ENCODE peak calls at places on chromosomes 12 and 14, in seven cellular contexts. B, W, S, I, D, A and Q are unnamed samples. For H3K36me3 and H3K27me3, the result is how much of the 10 kb centered on the place peaks cover.

GRCh38 chr14:88849717-88850116 is 25.3 kb downstream of the TTC8 start:
- DNase-seq in W (no peak), S (no peak), A (no peak), B (no peak), D (no peak), I (no peak), Q (no peak)

GRCh38 chr12:103392722-103393121 is 103.0 kb downstream of the C12orf42 start:
- DNase-seq in A (no peak), D (no peak), B (no peak), W (no peak), I (no peak), S (no peak), Q (no peak)

GRCh38 chr14:96102071-96102856 is 63.1 kb downstream of the C14orf132 start:
- DNase-seq in W (peak), D (no peak), B (no peak), I (no peak), A (no peak), S (no peak), Q (no peak)

GRCh38 chr12:108214046-108214445 is 85.0 kb downstream of the WSCD2 start:
- DNase-seq in S (no peak), I (no peak), B (no peak), W (no peak), A (no peak), D (no peak), Q (no peak)

GRCh38 chr14:69658664-69659261 is 47.4 kb downstream of the SUSD6 start:
- DNase-seq in A (no peak), W (no peak), B (no peak), D (no peak), I (no peak), S (peak), Q (no peak)

GRCh38 chr12:4957781-4958180 is 48.1 kb downstream of the KCNA1 start:
- DNase-seq in B (no peak), I (no peak), S (no peak), D (no peak), W (no peak), A (no peak), Q (no peak)

GRCh38 chr12:77888611-77889010 is 57.9 kb downstream of the NAV3 start:
- DNase-seq in D (no peak), W (no peak), A (no peak), S (peak), B (no peak), I (no peak), Q (peak)

GRCh38 chr12:14194572-14194971 is 170.9 kb upstream of the ATF7IP start:
- DNase-seq in I (no peak), S (no peak), B (no peak), W (no peak), A (no peak), D (no peak), Q (no peak)

GRCh38 chr14:80117876-80118275 is 93.4 kb downstream of the DIO2 start:
- DNase-seq in I (no peak), A (no peak), S (no peak), W (no peak), D (no peak), B (no peak), Q (no peak)

GRCh38 chr14:22099942-22100763 is 426.5 kb upstream of the OR4E1 start:
- DNase-seq in D (peak), A (peak), W (peak), S (peak), I (peak), B (peak), Q (peak)

GRCh38 chr14:50000215-50001145 is 107.6 kb downstream of the ARF6 start:
- DNase-seq in A (peak), W (peak), B (peak), D (peak), S (peak), I (peak), Q (no peak)

GRCh38 chr12:64018524-64018923 is 174.0 kb downstream of the SRGAP1 start:
- DNase-seq in I (no peak), S (no peak), B (no peak), A (no peak), D (no peak), W (no peak), Q (no peak)

GRCh38 chr12:3187846-3188755 is 110.9 kb downstream of the TSPAN9 start:
- DNase-seq in D (no peak), S (no peak), I (peak), W (no peak), B (no peak), A (no peak), Q (no peak)

GRCh38 chr12:3655331-3655900 is 97.5 kb downstream of the CRACR2A start:
- DNase-seq in D (peak), W (peak), B (no peak), I (no peak), S (no peak), A (no peak), Q (no peak)

GRCh38 chr12:45994736-45995135 is 4.4 kb upstream of the SCAF11 start:
- DNase-seq in A (no peak), I (no peak), S (no peak), D (peak), B (no peak), W (no peak), Q (no peak)

GRCh38 chr14:49497725-49498348 is 88.3 kb downstream of the RPS29 start:
- DNase-seq in D (peak), S (peak), B (no peak), W (no peak), A (peak), I (no peak), Q (peak)

GRCh38 chr12:57846577-57847319 is at the start of gene CTDSP2:
- DNase-seq in D (peak), W (peak), S (peak), A (peak), I (peak), B (peak), Q (peak)

DNA sequence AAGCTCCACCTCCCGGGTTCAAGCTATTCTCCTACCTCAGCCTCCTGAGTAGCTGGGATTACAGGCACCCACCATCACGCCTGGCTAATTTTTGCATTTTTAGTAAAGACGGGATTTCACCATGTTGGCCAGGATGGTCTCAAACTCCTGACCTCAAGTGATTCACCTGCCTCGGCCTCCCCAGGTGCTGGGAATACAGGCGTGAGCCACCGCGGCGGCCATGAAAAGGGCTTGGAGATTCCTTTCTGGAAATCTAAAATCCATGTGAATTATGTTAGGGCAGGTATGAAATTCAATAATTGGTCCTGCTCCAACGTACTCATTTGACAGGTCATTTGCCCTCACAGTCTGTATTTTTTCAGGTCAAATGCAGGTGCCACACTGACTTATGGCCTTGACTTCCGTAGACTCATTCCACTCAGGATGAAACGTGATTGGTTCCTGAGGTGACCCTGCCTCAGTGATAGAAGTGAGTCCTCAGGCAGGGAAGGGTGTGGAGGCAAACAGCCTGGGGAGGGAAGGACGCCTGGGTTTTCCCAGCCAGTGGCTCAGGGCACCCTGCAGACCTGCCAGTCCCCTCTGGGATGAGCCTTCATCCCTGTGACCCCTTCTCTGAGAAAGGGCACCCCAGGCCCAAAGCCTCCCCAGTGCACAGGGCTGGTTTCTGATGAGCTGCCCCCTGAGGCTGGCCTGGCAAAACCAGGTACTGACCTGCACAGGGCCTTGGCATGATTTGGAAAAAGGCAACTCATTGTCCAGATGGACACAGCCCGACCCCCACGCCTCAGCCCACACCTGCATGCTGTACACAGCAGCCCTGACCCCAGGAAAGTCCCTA is 48.7 kb downstream of the PSMA6 start:
- DNase-seq in I (no peak), B (no peak), A (no peak), W (no peak), S (no peak), D (no peak), Q (no peak)
- H3K36me3 ChIP-seq in I (under half), B (under half), A (under half), W (under half), S (under half), D (under half), Q (under half)

DNA sequence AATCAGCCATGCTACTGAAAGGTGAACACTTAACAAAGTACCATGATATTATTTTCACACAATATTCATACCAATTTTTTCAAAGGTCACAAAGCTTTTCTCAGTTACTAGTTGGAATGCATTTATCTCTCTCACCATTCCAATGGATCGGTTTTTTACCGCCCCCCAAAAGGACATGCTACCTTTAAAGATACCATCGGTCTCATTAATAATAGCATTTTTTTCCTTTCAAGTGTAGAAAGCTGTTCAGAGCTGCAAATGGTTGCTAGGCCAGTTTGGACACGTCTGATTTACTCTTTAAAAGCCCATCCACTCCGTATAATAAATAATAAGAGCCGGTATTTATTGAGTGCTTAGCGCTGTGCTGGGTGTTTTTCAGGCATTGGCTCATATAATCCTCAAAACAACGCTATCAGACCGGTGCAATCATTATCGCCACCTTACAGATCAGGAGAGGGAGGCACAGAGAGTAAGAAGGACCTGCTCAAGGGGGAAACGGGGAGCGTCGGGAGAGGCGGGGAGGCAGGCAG is 35.0 kb upstream of the STON2 start:
- DNase-seq in A (no peak), D (no peak), S (no peak), B (no peak), W (no peak), I (no peak), Q (no peak)
- H3K27me3 ChIP-seq in A (under half), D (under half), S (under half), B (half or more), W (half or more), I (half or more), Q (under half)

DNA sequence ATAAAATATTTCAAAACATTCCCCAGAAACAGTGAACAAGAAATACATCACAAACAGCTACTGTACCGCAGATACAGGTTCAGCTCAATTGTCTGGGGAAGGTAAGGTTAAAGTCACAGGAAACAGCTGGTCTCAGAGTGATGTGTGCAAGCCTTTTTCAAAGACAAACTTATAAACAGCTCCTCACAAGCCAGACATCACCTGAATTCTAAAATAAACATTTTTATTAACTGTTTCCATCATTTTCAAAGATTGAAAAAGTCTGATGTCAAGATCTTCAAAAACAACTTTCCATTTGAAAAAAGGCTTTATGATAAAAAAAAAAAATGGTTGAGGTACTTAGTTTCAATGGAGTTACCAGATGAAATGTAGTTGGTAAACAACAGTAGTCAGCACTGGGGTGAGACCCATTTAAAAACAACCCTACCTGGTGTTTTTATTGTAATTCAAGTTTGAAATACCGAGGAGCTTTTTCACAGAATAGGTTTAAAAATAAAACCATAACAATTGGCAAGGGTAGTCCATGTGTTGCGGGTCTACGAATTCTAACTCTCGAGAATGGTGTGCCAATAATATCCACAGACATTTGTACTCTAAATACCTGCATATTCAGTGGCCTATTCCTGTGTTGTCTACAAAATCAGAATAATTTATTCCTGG is 3.9 kb downstream of the BTG1 start:
- DNase-seq in W (no peak), S (no peak), D (no peak), I (no peak), A (no peak), B (no peak), Q (no peak)
- H3K36me3 ChIP-seq in W (under half), S (under half), D (under half), I (under half), A (under half), B (under half), Q (under half)

DNA sequence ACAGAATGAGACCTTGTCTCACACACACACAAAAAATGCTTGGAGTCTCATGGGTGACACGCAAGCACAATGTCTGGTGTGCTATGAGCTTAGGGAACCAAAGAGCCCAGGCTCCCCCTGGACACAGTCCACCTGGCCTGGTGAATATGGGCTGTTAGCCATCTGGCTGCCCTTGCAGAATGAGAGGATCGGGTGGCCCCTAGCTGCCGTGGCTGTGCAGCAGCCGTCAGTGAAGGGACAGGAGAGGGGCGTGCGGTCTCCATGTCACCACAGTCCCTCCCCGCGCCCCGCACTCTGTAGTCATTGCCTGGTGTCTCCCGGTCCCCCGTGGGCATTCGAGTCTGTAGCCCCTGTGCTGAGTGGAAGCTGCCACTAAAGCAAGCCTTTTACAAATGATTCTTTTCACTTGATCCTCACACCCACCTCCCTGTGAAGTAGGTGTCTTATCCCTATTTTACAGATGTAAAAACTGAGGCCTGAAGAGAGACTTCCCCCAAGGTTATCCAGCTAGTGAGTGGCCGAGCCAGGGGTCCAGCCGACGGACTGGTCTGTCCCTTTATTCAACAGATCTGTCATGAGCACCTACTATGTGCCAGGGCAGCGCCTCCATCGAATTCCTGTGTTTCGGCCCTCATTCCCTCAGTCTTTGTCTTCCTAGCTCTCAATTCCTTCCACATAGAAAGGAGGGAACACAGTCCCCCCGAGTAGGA is 18.8 kb downstream of the MVK start:
- DNase-seq in W (no peak), B (peak), I (no peak), D (no peak), S (no peak), A (no peak), Q (no peak)
- H3K27me3 ChIP-seq in W (under half), B (under half), I (under half), D (under half), S (under half), A (under half), Q (under half)

GRCh38 chr12:112258926-112259325 is 123.3 kb downstream of the HECTD4 start:
- DNase-seq in B (no peak), D (no peak), S (no peak), I (no peak), A (no peak), W (no peak), Q (no peak)

GRCh38 chr12:112261559-112261958 is 120.7 kb downstream of the HECTD4 start:
- DNase-seq in B (no peak), A (no peak), D (peak), S (no peak), W (peak), I (no peak), Q (no peak)

GRCh38 chr12:112252184-112252583 is 126.8 kb downstream of the TRAFD1 start:
- DNase-seq in S (peak), A (no peak), D (no peak), B (no peak), I (peak), W (no peak), Q (no peak)

DNA sequence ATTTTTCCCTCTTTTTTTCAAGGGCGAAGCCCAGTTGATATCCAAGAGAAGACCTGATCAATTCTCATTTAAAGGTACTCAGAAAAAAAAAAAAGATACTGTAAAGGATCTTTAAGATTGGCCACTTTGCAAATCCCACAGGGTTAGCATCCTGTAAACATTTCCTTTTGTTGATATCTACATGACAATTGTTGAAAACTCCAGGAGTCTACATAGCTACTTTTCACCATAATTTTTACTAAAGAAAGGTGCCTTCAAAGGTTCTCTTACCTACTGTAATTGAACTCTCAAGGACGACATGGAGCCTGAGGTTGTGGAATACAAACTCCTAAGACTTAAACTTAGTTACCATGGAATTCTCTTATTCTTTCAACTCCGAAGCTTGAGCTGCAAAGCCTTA is 125.5 kb downstream of the HECTD4 start:
- DNase-seq in W (no peak), B (no peak), I (no peak), A (no peak), D (no peak), S (no peak), Q (no peak)
- H3K36me3 ChIP-seq in W (half or more), B (half or more), I (under half), A (under half), D (under half), S (under half), Q (under half)

GRCh38 chr14:26394114-26394855 is 203.5 kb downstream of the NOVA1 start:
- DNase-seq in B (no peak), D (peak), A (no peak), S (no peak), I (peak), W (peak), Q (no peak)
- H3K27me3 ChIP-seq in B (under half), D (under half), A (under half), S (under half), I (under half), W (under half), Q (under half)

GRCh38 chr14:53038629-53039028 is 87.8 kb upstream of the FERMT2 start:
- DNase-seq in W (no peak), S (no peak), A (no peak), I (no peak), B (no peak), D (no peak), Q (no peak)
- H3K36me3 ChIP-seq in W (half or more), S (under half), A (under half), I (under half), B (under half), D (under half), Q (under half)

GRCh38 chr12:125561-125960 is 59.0 kb downstream of the IQSEC3 start:
- DNase-seq in I (no peak), B (no peak), D (no peak), S (no peak), A (no peak), W (no peak), Q (no peak)

GRCh38 chr12:128079-128478 is 61.5 kb downstream of the IQSEC3 start:
- DNase-seq in S (no peak), W (no peak), D (no peak), B (no peak), I (no peak), A (peak), Q (no peak)

GRCh38 chr12:130519-130918 is 64.0 kb downstream of the IQSEC3 start:
- DNase-seq in D (no peak), I (no peak), S (no peak), B (no peak), A (no peak), W (no peak), Q (no peak)

GRCh38 chr12:131726-132465 is 65.3 kb downstream of the IQSEC3 start:
- DNase-seq in D (no peak), B (no peak), A (no peak), W (no peak), I (no peak), S (no peak), Q (no peak)

DNA sequence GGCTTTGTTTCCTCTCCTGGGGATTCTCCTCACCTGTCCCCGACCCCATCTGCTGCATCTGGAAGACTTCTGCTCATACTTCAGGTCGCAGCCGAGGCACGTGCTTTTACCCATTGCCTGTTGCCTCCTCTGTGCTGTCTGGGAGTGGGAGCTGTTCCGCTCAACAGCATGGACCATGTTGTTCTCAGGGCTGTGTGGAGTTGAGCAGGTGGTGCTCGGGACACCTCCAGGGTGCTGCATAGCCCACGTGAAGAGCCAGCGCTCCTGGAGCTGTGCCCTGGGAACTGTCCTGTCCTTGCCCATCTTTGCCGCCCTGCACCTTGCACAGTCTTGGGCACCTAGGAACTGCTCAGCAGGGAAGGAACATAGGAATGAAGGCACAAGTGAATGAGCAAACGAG is 62.4 kb downstream of the IQSEC3 start:
- DNase-seq in I (no peak), W (no peak), A (no peak), S (no peak), D (no peak), B (no peak), Q (no peak)
- H3K27me3 ChIP-seq in I (under half), W (under half), A (under half), S (under half), D (under half), B (under half), Q (under half)